ENCODE peak calls at places on chromosomes 12 and 14, in five cellular contexts. J is ecto neural progenitor cell; T is stimulated activated CD4-positive, alpha-beta T cell treated with anti-CD3 and anti-CD28 coated beads, Interleukin-12 subunit alpha, Interleukin-12 subunit beta, amount 100 ng/mL, for 24 hours; V is EL; M is RPMI7951. E is an unnamed sample.

GRCh38 chr12:31897791-31898503 is 61.3 kb upstream of the RESF1 start:
- DNase-seq in J (peak), T (no peak), V (peak), M (peak), E (peak)

GRCh38 chr14:76867536-76868452 is 41.6 kb downstream of the LRRC74A start:
- DNase-seq in J (no peak), T (no peak), V (no peak), M (no peak), E (peak)

GRCh38 chr14:58488550-58488949 is 61.0 kb downstream of the KIAA0586 start:
- DNase-seq in J (no peak), T (no peak), V (peak), M (peak), E (no peak)

GRCh38 chr12:71164166-71164876 is 6.5 kb upstream of the TSPAN8 start:
- DNase-seq in J (no peak), T (no peak), V (no peak), M (no peak), E (no peak)

GRCh38 chr14:71166434-71166833 is 259.2 kb downstream of the PCNX1 start:
- DNase-seq in J (no peak), T (no peak), V (peak), M (peak), E (no peak)

GRCh38 chr14:58430156-58430555 is 2.6 kb downstream of the KIAA0586 start:
- DNase-seq in J (no peak), T (no peak), V (peak), M (peak), E (no peak)

GRCh38 chr14:55386037-55386798 is 25.4 kb downstream of the ATG14 start:
- DNase-seq in J (no peak), T (no peak), V (no peak), M (no peak), E (no peak)

GRCh38 chr14:74516451-74517155 is 23.0 kb downstream of the ISCA2 start:
- DNase-seq in J (no peak), T (no peak), V (peak), M (peak), E (no peak)

GRCh38 chr12:9106610-9107541 is 8.8 kb downstream of the A2M start:
- DNase-seq in J (no peak), T (no peak), V (no peak), M (no peak), E (no peak)

GRCh38 chr12:65590318-65590717 is 234.0 kb upstream of the HMGA2 start:
- DNase-seq in J (no peak), T (no peak), V (no peak), M (no peak), E (no peak)

GRCh38 chr12:77402726-77403125 is 337.4 kb upstream of the E2F7 start:
- DNase-seq in J (no peak), T (no peak), V (peak), M (no peak), E (no peak)